ENCODE peak calls at places on chromosomes 1 and 21, in five cellular contexts. I is activated naive CD4-positive, alpha-beta T cell treated with anti-CD3 and anti-CD28 coated beads for 36 hours; E is hypothalamus; Z is T-helper 2 cell; Y is T-helper 9 cell. A is an unnamed sample.

GRCh38 chr21:45073301-45074047 is 906 bp upstream of the ADARB1 start:
- DNase-seq in I (no peak), E (no peak), Z (no peak), Y (no peak), A (peak)

GRCh38 chr1:39508266-39508665 is 16.8 kb downstream of the BMP8A start:
- DNase-seq in I (no peak), E (no peak), Z (no peak), Y (no peak), A (no peak)

GRCh38 chr1:39590546-39590945 is 14.0 kb upstream of the PABPC4 start:
- DNase-seq in I (no peak), E (no peak), Z (no peak), Y (no peak), A (no peak)

GRCh38 chr21:16870116-16870515 is 642.7 kb upstream of the CXADR start:
- DNase-seq in I (no peak), E (no peak), Z (no peak), Y (no peak), A (no peak)

GRCh38 chr21:37936010-37936785 is 19.9 kb upstream of the KCNJ6 start:
- DNase-seq in I (no peak), E (no peak), Z (no peak), Y (no peak), A (no peak)

GRCh38 chr1:223713546-223714420 is 1.4 kb downstream of the CAPN2 start:
- DNase-seq in I (peak), E (no peak), Z (no peak), Y (no peak), A (no peak)

GRCh38 chr1:97137862-97138514 is 416.4 kb downstream of the PTBP2 start:
- DNase-seq in I (peak), E (no peak), Z (no peak), Y (no peak), A (no peak)

GRCh38 chr1:218324226-218324580 is 20.9 kb upstream of the TGFB2 start:
- DNase-seq in I (no peak), E (no peak), Z (no peak), Y (no peak), A (no peak)

GRCh38 chr1:99173282-99173681 is 91.0 kb upstream of the PLPPR4 start:
- DNase-seq in I (no peak), E (no peak), Z (no peak), Y (no peak), A (no peak)

GRCh38 chr1:30087465-30087864 is 635.9 kb downstream of the MATN1 start:
- DNase-seq in I (no peak), E (no peak), Z (no peak), Y (no peak), A (no peak)

GRCh38 chr1:198267921-198268320 is 111.1 kb downstream of the NEK7 start:
- DNase-seq in I (no peak), E (no peak), Z (no peak), Y (no peak), A (no peak)

GRCh38 chr1:41890841-41891311 is 27.8 kb downstream of the HIVEP3 start:
- DNase-seq in I (no peak), E (no peak), Z (no peak), Y (no peak), A (no peak)

GRCh38 chr21:38773108-38774061 is 32.3 kb upstream of the ETS2 start:
- DNase-seq in I (peak), E (no peak), Z (no peak), Y (no peak), A (no peak)

GRCh38 chr21:42376338-42376982 is 10.1 kb upstream of the TFF1 start:
- DNase-seq in I (no peak), E (no peak), Z (no peak), Y (peak), A (no peak)

A was measured in natural killer cell.